ENCODE peak calls at places on chromosomes 6 and 20, in eight cellular contexts. M, Z, J, P, Q, D, V and R are unnamed samples.
A peak's percentile ranks its signal among the peaks of the same experiment; 100 is the strongest.

GRCh38 chr6:125940691-125941090 is 15.9 kb upstream of the HINT3 start:
- DNase-seq in M (no peak), Z (no peak), J (no peak), P (no peak), Q (no peak), D (no peak), V (no peak), R (no peak)

GRCh38 chr20:62834967-62835730 is 18.3 kb downstream of the COL9A3 start:
- DNase-seq in M (no peak), Z (no peak), J (no peak), P (no peak), Q (no peak), D (no peak), V (no peak), R (no peak)

GRCh38 chr6:86683132-86683908 is 254.0 kb upstream of the HTR1E start:
- DNase-seq in M (no peak), Z (no peak), J (no peak), P (no peak), Q (no peak), D (no peak), V (no peak), R (no peak)

GRCh38 chr6:109311481-109311880 is 70.8 kb downstream of the CD164 start:
- DNase-seq in M (no peak), Z (no peak), J (no peak), P (no peak), Q (no peak), D (no peak), V (no peak), R (no peak)

GRCh38 chr6:34518669-34519365 is 37.3 kb downstream of the SPDEF start:
- DNase-seq in M (no peak), Z (no peak), J (peak; percentile 25), P (no peak), Q (no peak), D (no peak), V (no peak), R (no peak)

GRCh38 chr6:39263299-39264037 is 34.2 kb upstream of the KCNK5 start:
- DNase-seq in M (peak; percentile 83), Z (no peak), J (no peak), P (no peak), Q (no peak), D (no peak), V (no peak), R (peak; percentile 48)

GRCh38 chr6:38702471-38703397 is at the start of gene GLO1:
- DNase-seq in M (peak; percentile 99), Z (peak; percentile 98), J (peak; percentile 99), P (peak; percentile 97), Q (peak; percentile 91), D (peak; percentile 99), V (peak; percentile 97), R (peak; percentile 98)

GRCh38 chr20:9483131-9483530 is 31.3 kb upstream of the LAMP5 start:
- DNase-seq in M (no peak), Z (no peak), J (no peak), P (no peak), Q (no peak), D (no peak), V (no peak), R (no peak)

GRCh38 chr20:63134201-63134612 is 81.7 kb downstream of the YTHDF1 start:
- DNase-seq in M (peak; percentile 60), Z (no peak), J (peak; percentile 64), P (no peak), Q (no peak), D (peak; percentile 52), V (peak; percentile 31), R (no peak)

GRCh38 chr20:17128206-17128605 is 98.6 kb upstream of the PCSK2 start:
- DNase-seq in M (no peak), Z (no peak), J (no peak), P (no peak), Q (no peak), D (no peak), V (no peak), R (no peak)

GRCh38 chr6:147200711-147201110 is 3.5 kb upstream of the STXBP5 start:
- DNase-seq in M (no peak), Z (no peak), J (no peak), P (no peak), Q (no peak), D (no peak), V (no peak), R (no peak)

DNA sequence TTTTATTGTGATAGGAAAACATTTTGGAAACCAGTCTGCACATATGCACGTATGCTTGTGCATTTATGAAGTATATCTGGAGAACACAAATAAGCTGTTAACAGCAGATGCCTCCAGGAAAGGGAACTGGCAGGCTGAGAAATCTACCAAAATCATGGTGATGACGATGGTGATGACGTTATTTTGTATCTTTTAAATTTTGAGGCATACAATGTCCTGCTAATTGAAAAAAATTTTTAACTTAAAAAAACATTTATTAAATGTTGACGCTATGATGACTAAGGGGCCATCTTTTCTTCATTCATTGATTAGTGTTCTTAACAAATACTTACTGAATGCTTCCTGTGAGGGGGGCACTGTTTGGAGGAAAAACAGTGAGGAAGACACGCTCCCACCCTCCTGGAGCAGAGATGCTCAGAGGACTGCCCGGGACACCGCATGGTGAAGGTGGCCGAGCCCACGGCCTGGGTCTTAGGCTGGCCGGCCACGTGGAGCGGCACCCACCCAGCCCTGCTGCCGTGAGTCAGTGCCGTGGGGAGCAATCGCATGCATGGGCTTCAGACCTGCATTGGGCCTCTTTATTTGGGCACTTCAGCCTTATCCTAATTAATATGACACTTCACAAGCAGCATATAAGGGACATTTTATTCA is 15.9 kb upstream of the ENTPD6 start:
- DNase-seq in M (no peak), Z (no peak), J (no peak), P (no peak), Q (no peak), D (no peak), V (no peak), R (no peak)
- TF ChIP-seq CTCF in M (no peak), Z (no peak), J (no peak), P (no peak), Q (no peak), D (no peak), V (no peak), R (no peak)

GRCh38 chr20:52497731-52498130 is 306.2 kb upstream of the ZFP64 start:
- DNase-seq in M (no peak), Z (no peak), J (no peak), P (no peak), Q (no peak), D (no peak), V (no peak), R (no peak)

GRCh38 chr20:52490715-52491430 is 299.3 kb upstream of the ZFP64 start:
- DNase-seq in M (no peak), Z (no peak), J (no peak), P (no peak), Q (no peak), D (no peak), V (no peak), R (no peak)

GRCh38 chr20:52494244-52494643 is 302.7 kb upstream of the ZFP64 start:
- DNase-seq in M (no peak), Z (no peak), J (no peak), P (no peak), Q (no peak), D (no peak), V (no peak), R (no peak)

GRCh38 chr20:52496191-52496590 is 304.6 kb upstream of the ZFP64 start:
- DNase-seq in M (no peak), Z (no peak), J (no peak), P (no peak), Q (no peak), D (no peak), V (no peak), R (no peak)

GRCh38 chr20:52493177-52493711 is 301.7 kb upstream of the ZFP64 start:
- DNase-seq in M (no peak), Z (no peak), J (no peak), P (no peak), Q (no peak), D (no peak), V (no peak), R (no peak)
- H3K27ac ChIP-seq in M (no peak overlapping the region), Z (no peak overlapping the region), J (no peak overlapping the region), P (no peak overlapping the region), Q (no peak overlapping the region), D (no peak overlapping the region), V (no peak overlapping the region), R (no peak overlapping the region)

GRCh38 chr6:48490658-48491057 is 379.7 kb upstream of the PTCHD4 start:
- DNase-seq in M (no peak), Z (no peak), J (no peak), P (no peak), Q (no peak), D (no peak), V (no peak), R (no peak)
- TF ChIP-seq POLR2AphosphoS5 in M (no peak), Z (no peak), J (no peak), P (no peak), Q (no peak), D (no peak), V (no peak), R (no peak)

DNA sequence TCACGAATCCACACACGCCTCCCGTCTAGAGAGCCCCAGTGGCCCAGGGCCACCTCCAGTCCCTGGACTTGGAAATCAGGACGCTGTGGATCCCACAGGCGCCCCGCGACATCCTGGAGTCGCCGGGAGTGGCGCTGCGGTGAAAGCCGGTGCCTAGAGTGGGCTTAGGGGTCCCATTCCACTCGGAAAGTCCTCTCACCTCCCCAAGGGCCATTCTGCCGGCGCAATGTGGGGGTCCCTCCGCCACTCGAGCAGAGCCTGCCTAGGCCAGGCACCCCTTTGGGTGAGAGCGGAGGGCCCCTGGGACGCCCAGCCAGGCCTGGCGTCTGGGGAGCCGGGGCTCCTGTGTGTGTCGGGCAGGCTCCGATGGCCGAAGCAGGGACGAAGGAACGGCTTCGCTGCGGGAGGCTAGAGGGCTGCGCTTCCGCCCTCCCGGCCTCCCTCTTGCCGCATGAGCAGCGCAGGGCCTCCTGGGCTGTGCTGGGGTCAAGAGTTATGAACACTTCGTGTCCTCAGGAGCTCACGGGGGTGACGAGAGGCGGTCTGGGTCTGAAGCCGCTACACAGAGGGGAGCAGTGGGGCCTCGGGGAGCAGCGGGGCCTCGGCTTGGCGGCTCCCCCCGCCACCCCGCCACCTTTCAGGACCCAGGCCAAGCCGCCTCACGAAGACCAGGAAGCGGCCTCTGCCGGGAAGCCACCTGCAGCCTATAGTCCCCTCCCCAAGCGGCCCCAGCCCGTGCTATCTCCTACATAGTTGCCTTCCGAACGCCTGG is 13.6 kb downstream of the POU3F2 start:
- DNase-seq in M (peak; percentile 76), Z (no peak), J (peak; percentile 79), P (no peak), Q (no peak), D (peak; percentile 62), V (no peak), R (no peak)
- TF ChIP-seq CTCF in M (peak; percentile 16), Z (no peak), J (no peak), P (no peak), Q (no peak), D (no peak), V (no peak), R (no peak)